ENCODE peak calls at places on chromosomes 4 and X, in nine cellular contexts. A is cardiac fibroblast; Q is fibroblast of lung; D is astrocyte of the spinal cord; V is naive thymus-derived CD4-positive, alpha-beta T cell; C is NAMALWA; Z is amniotic epithelial cell; L is HEK293T; W is heart right ventricle. O is an unnamed sample.

GRCh38 chr4:121077496-121077895 is 5.2 kb upstream of the NDNF start:
- DNase-seq in A (no peak), Q (no peak), D (no peak), V (no peak), C (no peak), Z (no peak), L (no peak), W (no peak), O (no peak)

GRCh38 chr4:151173751-151174325 is 74.4 kb downstream of the RPS3A start:
- DNase-seq in A (peak; percentile 51), Q (peak; percentile 8), D (peak; percentile 62), V (no peak), C (no peak), Z (peak; percentile 95), L (no peak), W (peak; percentile 13), O (no peak)

GRCh38 chr4:183610033-183610432 is 49.0 kb downstream of the RWDD4 start:
- DNase-seq in A (peak; percentile 60), Q (peak; percentile 21), D (no peak), V (no peak), C (no peak), Z (peak; percentile 71), L (no peak), W (no peak), O (no peak)

GRCh38 chr4:173525118-173526033 is 4.7 kb downstream of the HAND2 start:
- DNase-seq in A (peak; percentile 55), Q (no peak), D (no peak), V (no peak), C (no peak), Z (peak; percentile 71), L (no peak), W (no peak), O (no peak)

GRCh38 chr4:139207247-139207646 is 30.2 kb upstream of the ELF2 start:
- DNase-seq in A (no peak), Q (no peak), D (no peak), V (no peak), C (no peak), Z (no peak), L (no peak), W (no peak), O (no peak)

GRCh38 chr4:142314183-142314582 is 531.9 kb downstream of the INPP4B start:
- DNase-seq in A (no peak), Q (no peak), D (no peak), V (no peak), C (no peak), Z (no peak), L (no peak), W (no peak), O (no peak)

GRCh38 chr4:66572949-66573348 is 902.7 kb upstream of the EPHA5 start:
- DNase-seq in A (peak; percentile 88), Q (peak; percentile 97), D (peak; percentile 94), V (no peak), C (no peak), Z (peak; percentile 75), L (no peak), W (no peak), O (no peak)

GRCh38 chr4:99803702-99804101 is 12.9 kb upstream of the DAPP1 start:
- DNase-seq in A (no peak), Q (no peak), D (no peak), V (no peak), C (no peak), Z (no peak), L (no peak), W (no peak), O (no peak)

GRCh38 chr4:110533940-110534339 is 58.0 kb downstream of the ENPEP start:
- DNase-seq in A (peak; percentile 99), Q (peak; percentile 99), D (peak; percentile 98), V (no peak), C (peak; percentile 35), Z (peak; percentile 95), L (peak; percentile 39), W (no peak), O (no peak)

GRCh38 chr4:21450331-21450730 is 498.2 kb downstream of the KCNIP4 start:
- DNase-seq in A (no peak), Q (no peak), D (no peak), V (no peak), C (no peak), Z (no peak), L (no peak), W (no peak), O (no peak)

GRCh38 chr4:78308517-78308916 is 243.1 kb upstream of the ANXA3 start:
- DNase-seq in A (no peak), Q (no peak), D (no peak), V (no peak), C (no peak), Z (no peak), L (no peak), W (no peak), O (no peak)

GRCh38 chrX:39633293-39633692 is 464.5 kb downstream of the BCOR start:
- DNase-seq in A (peak; percentile 5), Q (peak; percentile 70), D (peak; percentile 28), V (no peak), C (no peak), Z (peak; percentile 21), L (no peak), W (no peak), O (no peak)

GRCh38 chr4:177450421-177451107 is 8.3 kb upstream of the AGA start:
- DNase-seq in A (peak; percentile 29), Q (no peak), D (no peak), V (no peak), C (no peak), Z (peak; percentile 77), L (no peak), W (no peak), O (no peak)

GRCh38 chr4:20192754-20193521 is 58.8 kb upstream of the SLIT2 start:
- DNase-seq in A (peak; percentile 70), Q (peak; percentile 64), D (peak; percentile 20), V (no peak), C (no peak), Z (no peak), L (no peak), W (no peak), O (no peak)

GRCh38 chrX:56787734-56788152 is 58.7 kb downstream of the NBDY start:
- DNase-seq in A (no peak), Q (no peak), D (no peak), V (no peak), C (no peak), Z (no peak), L (no peak), W (no peak), O (no peak)

GRCh38 chrX:43493751-43494150 is 162.3 kb upstream of the MAOA start:
- DNase-seq in A (no peak), Q (no peak), D (no peak), V (no peak), C (no peak), Z (no peak), L (no peak), W (no peak), O (no peak)

GRCh38 chrX:40261955-40262596 is 164.3 kb upstream of the BCOR start:
- DNase-seq in A (peak; percentile 22), Q (no peak), D (no peak), V (no peak), C (no peak), Z (peak; percentile 68), L (no peak), W (peak; percentile 14), O (no peak)

GRCh38 chr4:55308071-55308470 is 38.0 kb upstream of the SRD5A3 start:
- DNase-seq in A (no peak), Q (no peak), D (no peak), V (no peak), C (no peak), Z (no peak), L (no peak), W (no peak), O (no peak)

GRCh38 chr4:171954650-171955049 is 141.4 kb downstream of the GALNTL6 start:
- DNase-seq in A (no peak), Q (no peak), D (no peak), V (no peak), C (no peak), Z (peak; percentile 51), L (no peak), W (no peak), O (no peak)

GRCh38 chrX:151789179-151789800 is 54.7 kb downstream of the CNGA2 start:
- DNase-seq in A (peak; percentile 80), Q (peak; percentile 96), D (peak; percentile 88), V (no peak), C (no peak), Z (peak; percentile 57), L (no peak), W (peak; percentile 9), O (no peak)

GRCh38 chrX:107272431-107272921 is 66.1 kb downstream of the DNAAF6 start:
- DNase-seq in A (no peak), Q (no peak), D (no peak), V (peak; percentile 11), C (no peak), Z (no peak), L (no peak), W (no peak), O (peak; percentile 16)